ENCODE peak calls at places on chromosomes 3 and 15, in four cellular contexts. U is C1 segment of cervical spinal cord; M is CD4-positive, CD25-positive, alpha-beta regulatory T cell; Z is left ventricle myocardium inferior. S is an unnamed sample.
A peak's percentile ranks its signal among the peaks of the same experiment; 100 is the strongest.

GRCh38 chr3:45793482-45794176 is 2.7 kb downstream of the SLC6A20 start:
- DNase-seq in M (no peak), U (no peak), Z (no peak), S (no peak)

GRCh38 chr3:120557115-120557514 is 39.0 kb upstream of the NDUFB4 start:
- DNase-seq in M (no peak), Z (no peak), U (no peak), S (no peak)

GRCh38 chr3:29764059-29764458 is 483.2 kb downstream of the RBMS3 start:
- DNase-seq in Z (no peak), M (no peak), U (no peak), S (no peak)

GRCh38 chr3:32399030-32399620 is 7.5 kb downstream of the CMTM7 start:
- DNase-seq in M (peak; percentile 81), Z (no peak), U (no peak), S (no peak)

GRCh38 chr3:184602406-184603155 is 41.0 kb downstream of the EPHB3 start:
- DNase-seq in U (no peak), M (no peak), Z (no peak), S (no peak)

GRCh38 chr15:63338170-63338569 is 43.5 kb downstream of the CA12 start:
- DNase-seq in M (no peak), U (no peak), Z (no peak), S (no peak)

GRCh38 chr15:67884514-67885225 is 44.8 kb upstream of the RNU6-1 start:
- DNase-seq in Z (peak; percentile 87), U (peak; percentile 42), M (peak; percentile 9), S (peak; percentile 65)

GRCh38 chr15:40038267-40038653 is 721 bp downstream of the SRP14 start:
- DNase-seq in Z (no peak), M (no peak), U (no peak), S (no peak)

GRCh38 chr15:58228708-58229107 is 90.5 kb downstream of the AQP9 start:
- DNase-seq in Z (no peak), M (no peak), U (no peak), S (no peak)

GRCh38 chr15:75921732-75922703 is 18.3 kb downstream of the FBXO22 start:
- DNase-seq in Z (no peak), M (peak; percentile 59), U (no peak), S (no peak)

GRCh38 chr15:65133550-65134200 is at the start of gene PDCD7:
- DNase-seq in M (peak; percentile 97), Z (peak; percentile 85), U (peak; percentile 68), S (peak; percentile 82)

GRCh38 chr3:147799601-147800000 is 390.4 kb downstream of the ZIC1 start:
- DNase-seq in M (no peak), U (no peak), Z (no peak), S (no peak)

GRCh38 chr3:189684317-189684716 is 53.1 kb downstream of the TP63 start:
- DNase-seq in U (no peak), M (no peak), Z (no peak), S (no peak)

GRCh38 chr3:50173685-50174516 is 17.5 kb upstream of the GNAT1 start:
- DNase-seq in Z (no peak), M (peak; percentile 17), U (no peak), S (no peak)

GRCh38 chr15:51323749-51324148 is 14.6 kb downstream of the CYP19A1 start:
- DNase-seq in Z (no peak), M (no peak), U (no peak), S (no peak)

GRCh38 chr3:111081008-111081545 is 9.5 kb downstream of the NECTIN3 start:
- DNase-seq in M (no peak), U (no peak), Z (no peak), S (no peak)

GRCh38 chr3:89104499-89104898 is 2.9 kb upstream of the EPHA3 start:
- DNase-seq in M (no peak), Z (no peak), U (no peak), S (no peak)

GRCh38 chr3:101865751-101866509 is 16.6 kb downstream of the NFKBIZ start:
- DNase-seq in Z (no peak), U (no peak), M (peak; percentile 29), S (no peak)

GRCh38 chr15:64216722-64217428 is 54.1 kb upstream of the PPIB start:
- DNase-seq in M (no peak), Z (peak; percentile 25), U (no peak), S (no peak)

GRCh38 chr3:99781761-99782160 is 35.9 kb upstream of the CMSS1 start:
- DNase-seq in M (no peak), U (no peak), Z (no peak), S (no peak)

GRCh38 chr15:99433026-99433756 is 132.6 kb upstream of the MEF2A start:
- DNase-seq in Z (peak; percentile 44), M (peak; percentile 42), U (no peak), S (no peak)

GRCh38 chr3:178540184-178540583 is 3.9 kb downstream of the KCNMB2 start:
- DNase-seq in Z (no peak), M (no peak), U (no peak), S (no peak)

GRCh38 chr15:31740203-31740602 is 290.1 kb upstream of the CHRNA7 start:
- DNase-seq in M (no peak), Z (no peak), U (no peak), S (peak; percentile 61)

GRCh38 chr3:180036678-180037455 is at the start of gene PEX5L:
- DNase-seq in Z (peak; percentile 37), M (peak; percentile 11), U (peak; percentile 38), S (peak; percentile 79)

GRCh38 chr3:129650256-129650872 is 43.9 kb upstream of the PLXND1 start:
- DNase-seq in U (no peak), Z (peak; percentile 47), M (peak; percentile 76), S (peak; percentile 45)

GRCh38 chr3:112499328-112499727 is at the start of gene BTLA:
- DNase-seq in Z (no peak), M (peak; percentile 66), U (no peak), S (no peak)

GRCh38 chr3:171459942-171460225 is 321 bp downstream of the TNIK start:
- DNase-seq in M (no peak), Z (no peak), U (no peak), S (no peak)

S was measured in anterior cingulate cortex.